ENCODE peak calls at places on chromosomes 13 and 19, in nine cellular contexts. C, L, F, X, G, O, A, Q and H are unnamed samples.

GRCh38 chr13:110479648-110480047 is 81.9 kb downstream of the RAB20 start:
- DNase-seq in C (no peak), L (no peak), F (no peak), X (no peak), G (no peak), O (no peak), A (no peak), Q (no peak), H (no peak)

GRCh38 chr13:31894931-31895330 is 136.6 kb upstream of the FRY start:
- DNase-seq in C (no peak), L (no peak), F (no peak), X (no peak), G (no peak), O (no peak), A (no peak), Q (no peak), H (no peak)

GRCh38 chr13:114225610-114226009 is 9.1 kb upstream of the CDC16 start:
- DNase-seq in C (no peak), L (no peak), F (no peak), X (no peak), G (no peak), O (no peak), A (no peak), Q (no peak), H (no peak)

GRCh38 chr19:4730740-4731171 is 7.1 kb upstream of the DPP9 start:
- DNase-seq in C (no peak), L (peak; percentile 41), F (no peak), X (no peak), G (no peak), O (no peak), A (no peak), Q (no peak), H (no peak)

GRCh38 chr13:107574517-107575215 is 640.7 kb downstream of the LIG4 start:
- DNase-seq in C (no peak), L (no peak), F (no peak), X (no peak), G (no peak), O (no peak), A (no peak), Q (no peak), H (no peak)

GRCh38 chr19:42548545-42548944 is 20.3 kb upstream of the CEACAM1 start:
- DNase-seq in C (no peak), L (no peak), F (no peak), X (no peak), G (no peak), O (no peak), A (no peak), Q (no peak), H (no peak)

GRCh38 chr13:85586422-85586831 is 212.8 kb downstream of the SLITRK6 start:
- DNase-seq in C (no peak), L (no peak), F (no peak), X (no peak), G (no peak), O (peak; percentile 91), A (peak; percentile 70), Q (no peak), H (peak; percentile 59)

GRCh38 chr13:105655046-105655445 is 880.4 kb downstream of the EFNB2 start:
- DNase-seq in C (peak; percentile 43), L (no peak), F (no peak), X (no peak), G (no peak), O (peak; percentile 79), A (no peak), Q (peak; percentile 51), H (no peak)

DNA sequence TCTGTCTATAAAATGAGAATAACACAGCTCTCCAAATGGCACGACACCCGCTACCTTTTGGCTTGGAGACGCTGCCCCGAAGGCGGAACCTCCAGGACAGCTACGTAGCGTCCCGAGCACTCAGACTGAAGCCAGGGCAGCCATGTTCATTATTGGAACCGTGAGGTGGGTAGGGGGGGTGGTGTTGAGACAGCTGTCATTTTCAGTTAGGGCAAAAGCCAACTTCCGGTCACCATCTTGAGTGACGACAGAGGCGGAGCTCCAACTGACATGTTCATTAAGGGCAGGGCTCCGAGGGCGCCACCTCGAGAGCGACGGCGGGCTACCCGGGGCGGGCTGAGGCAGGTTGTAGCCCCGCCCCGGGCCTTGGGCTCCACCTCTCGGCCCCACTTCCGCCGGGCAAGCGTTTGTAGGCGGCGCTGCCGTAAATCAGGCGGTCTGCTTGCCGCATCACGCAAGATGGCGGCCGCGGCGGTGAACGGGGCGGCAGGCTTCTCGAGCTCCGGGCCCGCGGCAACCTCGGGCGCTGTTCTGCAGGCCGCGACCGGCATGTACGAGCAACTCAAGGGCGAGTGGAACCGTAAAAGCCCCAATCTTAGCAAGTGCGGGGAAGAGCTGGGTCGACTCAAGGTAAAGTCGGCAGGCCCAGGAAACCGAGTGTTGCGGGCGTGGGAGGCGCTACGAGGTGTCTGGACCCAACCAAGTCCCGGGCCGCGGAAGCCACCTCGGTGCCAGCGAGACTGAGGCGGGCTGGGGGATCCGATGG is at the start of gene PSMD8:
- DNase-seq in C (peak; percentile 98), L (peak; percentile 99), F (peak; percentile 100), X (peak; percentile 99), G (peak; percentile 100), O (peak; percentile 94), A (peak; percentile 93), Q (peak; percentile 86), H (peak; percentile 96)
- TF ChIP-seq CTCF in C (no peak), L (no peak), F (peak; percentile 44), X (peak; percentile 18), G (no peak), O (no peak), A (peak; percentile 37), Q (peak; percentile 36), H (peak; percentile 9)

GRCh38 chr19:55279773-55280643 is at the start of gene HSPBP1:
- DNase-seq in C (peak; percentile 89), L (peak; percentile 93), F (peak; percentile 96), X (peak; percentile 95), G (peak; percentile 98), O (peak; percentile 90), A (peak; percentile 78), Q (peak; percentile 52), H (peak; percentile 86)

GRCh38 chr19:55283548-55284393 is at the start of gene BRSK1:
- DNase-seq in C (peak; percentile 48), L (no peak), F (no peak), X (peak; percentile 77), G (peak; percentile 91), O (peak; percentile 30), A (no peak), Q (no peak), H (no peak)

GRCh38 chr19:55287361-55288079 is 3.7 kb downstream of the BRSK1 start:
- DNase-seq in C (no peak), L (no peak), F (no peak), X (no peak), G (no peak), O (no peak), A (no peak), Q (no peak), H (no peak)

GRCh38 chr19:55285225-55285890 is 1.6 kb downstream of the BRSK1 start:
- DNase-seq in C (no peak), L (no peak), F (no peak), X (no peak), G (no peak), O (no peak), A (no peak), Q (no peak), H (no peak)

DNA sequence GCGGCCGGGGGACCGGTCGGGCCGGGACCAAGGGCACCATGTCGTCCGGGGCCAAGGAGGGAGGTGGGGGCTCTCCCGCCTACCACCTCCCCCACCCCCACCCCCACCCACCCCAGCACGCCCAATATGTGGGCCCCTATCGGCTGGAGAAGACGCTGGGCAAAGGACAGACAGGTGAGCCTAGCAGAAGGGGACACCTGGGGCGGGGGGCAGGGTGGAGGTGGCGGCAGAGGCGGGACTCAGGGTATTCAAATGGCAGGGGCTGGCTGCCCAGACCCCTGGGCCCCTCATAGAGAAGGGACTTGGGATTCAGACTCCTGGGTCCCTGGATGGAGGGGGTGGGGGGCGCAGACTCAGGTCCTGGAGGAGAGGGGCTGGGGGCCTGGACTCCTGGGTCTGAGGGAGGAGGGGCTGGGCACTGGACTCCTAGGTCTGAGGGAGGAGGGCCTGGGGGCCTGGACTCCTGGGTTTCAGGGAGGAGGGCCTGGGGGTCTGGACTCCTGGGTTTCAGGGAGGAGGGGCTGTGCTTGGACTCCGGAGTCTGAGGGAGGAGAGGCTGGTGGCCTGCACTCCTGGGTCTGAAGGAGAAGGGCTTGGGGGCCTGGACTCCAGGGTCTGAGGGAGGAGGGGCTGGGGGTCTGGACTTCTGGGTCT is 735 bp downstream of the BRSK1 start:
- DNase-seq in C (no peak), L (no peak), F (no peak), X (no peak), G (no peak), O (no peak), A (no peak), Q (no peak), H (no peak)
- H3K4me3 ChIP-seq in C (peak overlapping the region; percentile 55), L (peak overlapping the region; percentile 24), F (no peak overlapping the region), X (peak overlapping the region; percentile 61), G (peak overlapping the region; percentile 75), O (peak overlapping the region; percentile 37), A (peak overlapping the region; percentile 57), Q (peak overlapping the region; percentile 63), H (peak overlapping the region; percentile 34)

GRCh38 chr19:19133985-19134384 is 4.3 kb downstream of the TMEM161A start:
- DNase-seq in C (no peak), L (no peak), F (no peak), X (no peak), G (no peak), O (no peak), A (no peak), Q (no peak), H (no peak)

GRCh38 chr19:19137556-19138109 is 645 bp downstream of the TMEM161A start:
- DNase-seq in C (peak; percentile 8), L (no peak), F (no peak), X (no peak), G (no peak), O (no peak), A (no peak), Q (no peak), H (no peak)

GRCh38 chr19:19131989-19132388 is 6.3 kb downstream of the TMEM161A start:
- DNase-seq in C (no peak), L (no peak), F (no peak), X (no peak), G (no peak), O (no peak), A (no peak), Q (no peak), H (no peak)

GRCh38 chr19:19132912-19133311 is 5.4 kb downstream of the TMEM161A start:
- DNase-seq in C (no peak), L (no peak), F (no peak), X (no peak), G (no peak), O (no peak), A (no peak), Q (no peak), H (no peak)

GRCh38 chr19:19134687-19135158 is 3.6 kb downstream of the TMEM161A start:
- DNase-seq in C (no peak), L (no peak), F (peak; percentile 78), X (no peak), G (no peak), O (no peak), A (no peak), Q (no peak), H (no peak)
- TF ChIP-seq CTCF in C (no peak), L (no peak), F (no peak), X (no peak), G (no peak), O (no peak), A (no peak), Q (no peak), H (no peak)

DNA sequence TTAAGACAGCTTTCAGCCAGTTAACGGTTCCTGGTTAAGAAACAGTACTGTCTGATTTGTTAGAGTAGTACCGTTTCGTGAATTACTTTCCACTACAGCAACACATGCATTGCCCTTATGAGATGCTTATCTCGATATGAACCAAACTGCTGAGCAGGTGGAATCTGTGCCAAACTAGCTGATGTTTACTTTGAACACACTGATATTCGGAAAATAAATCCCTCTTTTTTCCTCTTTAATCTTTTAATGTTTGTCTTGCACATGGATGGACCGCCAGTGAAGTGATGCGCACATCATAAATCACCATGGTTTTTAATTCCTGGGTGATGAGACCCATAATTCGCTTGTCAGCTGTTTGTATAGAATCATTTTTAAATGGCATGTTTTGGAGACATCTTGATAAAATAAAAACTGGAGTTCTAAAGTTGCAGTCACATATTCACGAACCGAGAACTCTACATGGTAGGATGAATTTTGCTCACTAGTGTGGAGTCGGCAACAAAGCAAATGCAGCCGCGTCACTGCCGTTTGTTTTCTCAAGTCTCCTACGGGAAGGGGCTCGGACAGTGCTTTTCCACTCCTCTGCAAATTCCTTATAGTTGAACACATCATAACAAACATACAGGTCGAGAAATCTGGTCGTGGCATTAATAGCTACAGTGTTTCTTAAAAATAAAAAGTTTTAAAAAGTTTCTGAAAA is 1.1 kb downstream of the GJA3 start:
- DNase-seq in C (no peak), L (no peak), F (no peak), X (no peak), G (no peak), O (peak; percentile 40), A (no peak), Q (no peak), H (no peak)
- H3K4me3 ChIP-seq in C (peak overlapping the region; percentile 47), L (no peak overlapping the region), F (no peak overlapping the region), X (no peak overlapping the region), G (no peak overlapping the region), O (peak overlapping the region; percentile 55), A (peak overlapping the region; percentile 40), Q (peak overlapping the region; percentile 3), H (peak overlapping the region; percentile 37)